ENCODE peak calls at places on chromosomes 2 and 18, in eight cellular contexts. T is Peyer's patch; L is activated T-cell treated with anti-CD3 and anti-CD28 coated beads for 1 hour; S is ELF-1; W is HT1080; X is fibroblast of the conjunctiva; U is CD4-positive, alpha-beta T cell; M is NCI-H446. Z is an unnamed sample.

GRCh38 chr2:174633621-174633927 is 36.0 kb upstream of the WIPF1 start:
- DNase-seq in X (no peak), S (peak), M (no peak), L (no peak), T (no peak), W (no peak), U (no peak), Z (no peak)

GRCh38 chr2:49770919-49771318 is 616.6 kb upstream of the FSHR start:
- DNase-seq in L (no peak), S (peak), W (peak), X (peak), M (peak), U (no peak), T (peak), Z (peak)

GRCh38 chr18:12291161-12291560 is 16.9 kb upstream of the TUBB6 start:
- DNase-seq in T (no peak), L (no peak), W (no peak), M (no peak), X (no peak), U (no peak), S (no peak), Z (no peak)

GRCh38 chr2:53987336-53987921 is 16.6 kb upstream of the PSME4 start:
- DNase-seq in M (no peak), X (no peak), L (no peak), T (no peak), U (no peak), W (no peak), S (no peak), Z (no peak)

GRCh38 chr2:54559593-54560145 is 103.5 kb downstream of the SPTBN1 start:
- DNase-seq in M (no peak), X (peak), S (peak), U (peak), W (peak), L (no peak), T (no peak), Z (no peak)

GRCh38 chr18:41809652-41810051 is 145.4 kb upstream of the PIK3C3 start:
- DNase-seq in U (no peak), W (peak), M (no peak), L (no peak), T (no peak), X (no peak), S (peak), Z (no peak)

GRCh38 chr2:27715318-27716165 is 51.9 kb downstream of the SLC4A1AP start:
- DNase-seq in T (no peak), M (no peak), S (no peak), W (no peak), U (peak), X (no peak), L (no peak), Z (no peak)

GRCh38 chr2:196480653-196481322 is 158.7 kb upstream of the CCDC150 start:
- DNase-seq in T (no peak), W (no peak), X (no peak), L (no peak), U (no peak), M (peak), S (no peak), Z (no peak)

GRCh38 chr2:221197223-221197622 is 374.9 kb downstream of the EPHA4 start:
- DNase-seq in M (no peak), T (no peak), L (no peak), W (no peak), X (no peak), S (no peak), U (no peak), Z (no peak)

GRCh38 chr2:113281920-113282746 is 3.4 kb upstream of the PAX8 start:
- DNase-seq in W (no peak), L (no peak), M (no peak), U (no peak), S (no peak), X (no peak), T (no peak), Z (no peak)

GRCh38 chr2:121237980-121238665 is 46.9 kb downstream of the TFCP2L1 start:
- DNase-seq in M (no peak), X (no peak), T (no peak), L (no peak), U (no peak), S (peak), W (peak), Z (no peak)

GRCh38 chr18:76571689-76572088 is 76.6 kb upstream of the ZNF516 start:
- DNase-seq in W (no peak), S (no peak), U (no peak), T (no peak), L (no peak), M (no peak), X (no peak), Z (no peak)

GRCh38 chr2:232492963-232493700 is 5.5 kb upstream of the ECEL1 start:
- DNase-seq in M (no peak), T (no peak), X (no peak), W (no peak), L (no peak), S (no peak), U (no peak), Z (no peak)

GRCh38 chr18:39746201-39746600 is 2180.6 kb upstream of the CELF4 start:
- DNase-seq in M (no peak), T (no peak), X (no peak), S (no peak), U (no peak), L (no peak), W (no peak), Z (no peak)